ENCODE peak calls at places on chromosome 4, in four cellular contexts. U is HepG2, K is SK-N-SH, J is H1. T is an unnamed sample.
A peak's percentile ranks its signal among the peaks of the same experiment; 100 is the strongest.

GRCh38 chr4:37981844-37982720 is 21.9 kb downstream of the PTTG2 start:
- DNase-seq in U (peak; percentile 28), J (no peak), K (no peak), T (peak; percentile 18)

GRCh38 chr4:8897768-8898167 is 26.1 kb upstream of the HMX1 start:
- DNase-seq in U (no peak), J (no peak), K (no peak), T (no peak)

GRCh38 chr4:72919464-72919863 is 150.1 kb downstream of the COX18 start:
- DNase-seq in K (no peak), U (no peak), J (no peak), T (no peak)

GRCh38 chr4:109276482-109277095 is 25.9 kb downstream of the COL25A1 start:
- DNase-seq in K (no peak), U (no peak), J (no peak), T (no peak)

GRCh38 chr4:122798101-122798500 is 28.5 kb upstream of the FGF2 start:
- DNase-seq in U (peak; percentile 13), J (no peak), K (peak; percentile 23), T (peak; percentile 94)

GRCh38 chr4:128371004-128371777 is 83.6 kb upstream of the PGRMC2 start:
- DNase-seq in K (no peak), J (no peak), U (no peak), T (peak; percentile 67)

GRCh38 chr4:81427605-81427922 is 44.1 kb downstream of the RASGEF1B start:
- DNase-seq in K (no peak), U (no peak), J (no peak), T (no peak)

GRCh38 chr4:17480530-17480929 is 31.4 kb downstream of the QDPR start:
- DNase-seq in J (no peak), U (no peak), K (no peak), T (no peak)

DNA sequence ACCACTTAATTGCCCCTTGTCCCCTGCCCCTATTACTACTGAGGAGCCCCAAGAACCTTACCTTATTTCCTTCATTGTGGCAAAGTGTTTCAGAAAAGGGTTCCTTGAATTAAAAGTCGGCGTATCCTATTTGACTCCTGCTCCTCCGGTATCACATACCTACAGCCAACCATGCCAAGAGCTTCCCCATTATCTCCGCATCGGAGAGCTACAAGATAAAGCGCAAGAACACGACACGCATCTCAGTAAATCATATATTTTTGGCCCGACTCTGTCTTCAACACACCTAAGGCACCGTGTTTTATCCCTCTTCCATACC is 560 bp upstream of the THAP9 start:
- DNase-seq in K (no peak), J (no peak), U (no peak), T (peak; percentile 44)
- H2AFZ ChIP-seq in K (peak overlapping the region; percentile 58), J (peak overlapping the region; percentile 45), U (peak overlapping the region; percentile 66), T (peak overlapping the region; percentile 93)

GRCh38 chr4:23967281-23967680 is 77.4 kb upstream of the PPARGC1A start:
- DNase-seq in U (no peak), J (no peak), K (no peak), T (no peak)

GRCh38 chr4:23969635-23970034 is 79.8 kb upstream of the PPARGC1A start:
- DNase-seq in U (no peak), K (no peak), J (no peak), T (peak; percentile 10)

GRCh38 chr4:23970193-23970850 is 80.5 kb upstream of the PPARGC1A start:
- DNase-seq in U (no peak), J (no peak), K (no peak), T (no peak)

GRCh38 chr4:23962462-23962861 is 72.6 kb upstream of the PPARGC1A start:
- DNase-seq in J (no peak), U (peak; percentile 74), K (no peak), T (no peak)

DNA sequence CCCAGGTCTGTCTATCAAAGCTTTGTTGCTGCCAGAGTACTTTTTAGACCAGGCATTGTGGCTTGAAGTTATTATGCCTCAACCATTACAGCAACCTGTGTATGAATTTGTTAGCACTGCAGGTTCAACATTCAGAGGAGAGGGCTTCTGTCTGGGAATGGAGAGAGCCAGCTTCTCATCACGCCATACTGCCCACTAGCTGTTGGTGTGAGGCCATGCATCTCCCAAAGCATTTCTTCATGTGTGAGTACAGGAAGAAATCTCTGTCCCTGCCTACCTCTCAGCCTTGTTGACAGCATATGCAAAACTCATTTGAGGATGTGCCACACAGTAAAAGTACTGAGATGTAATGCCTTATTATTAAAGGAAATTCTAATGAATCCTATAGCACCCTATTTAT is 76.9 kb upstream of the PPARGC1A start:
- DNase-seq in K (peak; percentile 16), J (no peak), U (peak; percentile 20), T (no peak)
- TF ChIP-seq USF2 in K (no peak), J (no peak), U (no peak), T (no peak)

GRCh38 chr4:124111411-124111810 is 601.1 kb downstream of the ANKRD50 start:
- DNase-seq in J (no peak), K (no peak), U (no peak), T (no peak)
- H2AFZ ChIP-seq in J (no peak overlapping the region), K (peak overlapping the region; percentile 10), U (no peak overlapping the region), T (no peak overlapping the region)

DNA sequence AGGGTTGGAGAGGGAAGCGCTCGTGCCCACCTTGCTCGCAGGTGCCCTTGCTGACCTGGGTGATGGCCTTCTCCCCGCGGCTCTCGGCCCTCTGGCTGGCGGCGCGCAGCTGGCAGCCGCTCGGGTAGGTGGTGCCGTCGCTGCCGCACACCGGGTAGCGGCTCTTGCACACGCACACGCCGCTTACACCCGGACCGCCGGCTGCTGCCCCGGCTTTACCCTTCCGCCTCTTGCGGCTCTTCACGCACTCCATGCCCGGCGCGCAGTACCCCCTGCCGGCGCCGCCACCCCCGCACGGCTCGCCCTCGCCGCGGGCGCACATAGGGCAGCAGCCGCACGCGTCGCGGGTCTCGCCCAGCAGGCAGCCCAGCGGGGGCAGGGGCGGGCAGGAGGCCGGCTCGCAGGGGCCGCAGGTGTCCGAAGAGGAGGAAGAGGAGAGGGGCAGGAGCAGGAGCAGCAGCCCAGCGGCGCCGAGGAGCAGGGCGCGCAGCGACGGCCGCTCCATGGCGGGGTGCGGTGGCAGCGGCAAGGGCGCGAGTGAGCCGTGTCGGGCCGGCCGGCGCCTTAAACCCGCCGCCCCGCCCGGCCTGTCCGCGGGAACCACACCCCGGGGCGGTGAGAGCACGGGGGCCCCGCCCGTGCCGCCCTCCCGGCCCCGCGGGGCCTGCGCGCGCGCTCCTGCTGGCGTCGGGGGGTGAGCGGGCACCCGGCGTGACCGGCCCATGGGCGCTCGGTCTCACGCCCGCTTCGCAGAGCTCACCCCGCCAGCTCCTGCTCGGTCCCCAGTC is at the start of gene IGFBP7:
- DNase-seq in U (no peak), K (peak; percentile 79), J (no peak), T (no peak)
- TF ChIP-seq USF2 in U (no peak), K (no peak), J (no peak), T (no peak)

DNA sequence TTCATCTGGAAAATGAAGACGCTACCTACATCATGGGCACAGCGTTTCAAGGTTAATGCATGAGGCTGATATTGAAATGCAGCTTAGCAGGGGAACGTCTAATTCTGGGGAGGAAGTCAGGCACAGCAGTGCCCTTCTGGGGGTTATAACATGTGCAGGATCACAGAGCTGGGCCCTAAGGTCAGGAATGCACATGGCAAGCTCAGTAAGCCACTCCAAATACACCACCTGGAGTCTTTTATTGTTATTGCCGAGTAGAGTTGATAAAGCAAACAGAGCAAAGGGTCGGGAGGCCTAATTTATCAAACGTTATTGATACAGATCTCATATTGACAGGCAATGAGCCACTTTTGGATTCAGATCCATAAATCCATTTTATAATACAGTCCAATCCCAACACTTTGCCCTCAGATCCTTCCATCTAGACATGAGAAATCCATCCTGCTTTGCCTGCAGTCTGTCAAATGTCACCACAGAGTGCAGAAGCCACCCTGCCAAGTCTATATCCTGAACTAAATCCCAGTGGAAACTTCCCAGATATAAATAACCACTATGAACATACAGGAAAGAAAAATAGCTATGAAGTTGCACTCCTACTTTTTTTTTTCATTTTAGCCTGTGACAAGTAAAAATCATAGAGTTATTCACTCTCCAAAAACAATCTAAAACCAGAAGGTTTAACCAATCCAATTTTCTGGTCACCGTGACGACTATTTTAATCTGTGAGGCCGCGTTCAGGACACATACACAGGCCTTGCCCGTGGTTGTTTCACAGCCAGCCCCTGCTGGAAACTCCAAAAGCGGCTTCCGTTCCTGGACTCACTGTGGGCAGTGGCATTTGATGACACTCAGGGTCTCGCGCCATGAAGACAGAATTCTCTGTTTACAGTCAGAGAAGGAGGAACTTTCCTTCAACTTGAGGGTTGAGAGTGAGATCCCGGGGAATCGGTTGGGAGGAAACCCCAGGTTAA is 335.4 kb downstream of the DHX15 start:
- DNase-seq in K (no peak), U (no peak), J (no peak), T (no peak)
- H2AFZ ChIP-seq in K (no peak overlapping the region), U (no peak overlapping the region), J (no peak overlapping the region), T (no peak overlapping the region)

GRCh38 chr4:169404959-169405358 is 134.2 kb upstream of the SH3RF1 start:
- DNase-seq in K (no peak), J (peak; percentile 17), U (no peak), T (peak; percentile 26)
- TF ChIP-seq USF2 in K (no peak), J (no peak), U (no peak), T (no peak)

GRCh38 chr4:25075129-25075528 is 44.4 kb upstream of the LGI2 start:
- DNase-seq in J (no peak), U (no peak), K (no peak), T (no peak)

GRCh38 chr4:25076625-25077413 is 46.1 kb upstream of the LGI2 start:
- DNase-seq in U (no peak), J (no peak), K (no peak), T (no peak)

GRCh38 chr4:25080571-25080970 is 49.8 kb upstream of the LGI2 start:
- DNase-seq in K (no peak), J (no peak), U (no peak), T (no peak)

GRCh38 chr4:25075851-25076250 is 45.1 kb upstream of the LGI2 start:
- DNase-seq in J (no peak), K (no peak), U (no peak), T (no peak)

GRCh38 chr4:25078523-25078922 is 47.8 kb upstream of the LGI2 start:
- DNase-seq in K (no peak), J (no peak), U (no peak), T (no peak)
- H2AFZ ChIP-seq in K (no peak overlapping the region), J (peak overlapping the region; percentile 36), U (no peak overlapping the region), T (no peak overlapping the region)

T was measured in IMR-90.